ENCODE peak calls at places on chromosomes 2 and 18, in nine cellular contexts. B, Y, E, M, D, I, W, A and G are unnamed samples.
A peak's percentile ranks its signal among the peaks of the same experiment; 100 is the strongest.

GRCh38 chr2:169391236-169391635 is 28.9 kb upstream of the LRP2 start:
- DNase-seq in B (no peak), Y (no peak), E (no peak), M (no peak), D (no peak), I (no peak), W (peak; percentile 67), A (no peak), G (no peak)

GRCh38 chr18:32542221-32542798 is 71.6 kb upstream of the GAREM1 start:
- DNase-seq in B (no peak), Y (no peak), E (no peak), M (no peak), D (no peak), I (no peak), W (peak; percentile 51), A (no peak), G (no peak)

GRCh38 chr2:68971591-68972231 is 2.7 kb upstream of the GKN1 start:
- DNase-seq in B (no peak), Y (no peak), E (no peak), M (peak; percentile 96), D (no peak), I (no peak), W (peak; percentile 58), A (no peak), G (no peak)

GRCh38 chr2:110149330-110150220 is 34.0 kb upstream of the MALL start:
- DNase-seq in B (no peak), Y (no peak), E (no peak), M (peak; percentile 97), D (no peak), I (no peak), W (no peak), A (no peak), G (no peak)

GRCh38 chr18:5895300-5895885 is at the start of gene TMEM200C:
- DNase-seq in B (peak; percentile 34), Y (peak; percentile 51), E (no peak), M (peak; percentile 17), D (peak; percentile 34), I (no peak), W (peak; percentile 66), A (peak; percentile 50), G (peak; percentile 18)

GRCh38 chr2:86671304-86671981 is 47.8 kb upstream of the RNF103 start:
- DNase-seq in B (no peak), Y (no peak), E (no peak), M (peak; percentile 3), D (peak; percentile 29), I (no peak), W (peak; percentile 32), A (no peak), G (no peak)

GRCh38 chr2:17303054-17303453 is 215.2 kb downstream of the RAD51AP2 start:
- DNase-seq in B (no peak), Y (no peak), E (peak; percentile 5), M (peak; percentile 87), D (no peak), I (no peak), W (no peak), A (no peak), G (no peak)

GRCh38 chr2:15009681-15010080 is 377.2 kb downstream of the LRATD1 start:
- DNase-seq in B (no peak), Y (no peak), E (no peak), M (no peak), D (no peak), I (no peak), W (no peak), A (no peak), G (no peak)

GRCh38 chr2:241530571-241530970 is 22.2 kb upstream of the STK25 start:
- DNase-seq in B (no peak), Y (no peak), E (no peak), M (no peak), D (no peak), I (no peak), W (no peak), A (no peak), G (no peak)

GRCh38 chr18:58451972-58452334 is 176.9 kb downstream of the ALPK2 start:
- DNase-seq in B (no peak), Y (no peak), E (no peak), M (no peak), D (no peak), I (no peak), W (no peak), A (no peak), G (no peak)

GRCh38 chr2:104902317-104902716 is 48.4 kb downstream of the POU3F3 start:
- DNase-seq in B (no peak), Y (no peak), E (no peak), M (no peak), D (no peak), I (no peak), W (no peak), A (no peak), G (no peak)

GRCh38 chr2:170817247-170817998 is 736 bp downstream of the GAD1 start:
- DNase-seq in B (no peak), Y (no peak), E (no peak), M (peak; percentile 29), D (no peak), I (peak; percentile 27), W (peak; percentile 69), A (no peak), G (no peak)

GRCh38 chr2:204012081-204012653 is 75.6 kb downstream of the ICOS start:
- DNase-seq in B (no peak), Y (no peak), E (no peak), M (no peak), D (no peak), I (no peak), W (no peak), A (no peak), G (no peak)

GRCh38 chr2:202237787-202238233 is 587 bp downstream of the SUMO1 start:
- DNase-seq in B (peak; percentile 38), Y (peak; percentile 47), E (no peak), M (peak; percentile 50), D (peak; percentile 34), I (peak; percentile 1), W (peak; percentile 75), A (peak; percentile 23), G (peak; percentile 18)

GRCh38 chr2:84495539-84496146 is 20.7 kb upstream of the DNAH6 start:
- DNase-seq in B (no peak), Y (no peak), E (peak; percentile 55), M (peak; percentile 47), D (no peak), I (peak; percentile 64), W (peak; percentile 69), A (no peak), G (no peak)

GRCh38 chr2:102258386-102259074 is 52.8 kb upstream of the IL1RL1 start:
- DNase-seq in B (no peak), Y (no peak), E (peak; percentile 74), M (peak; percentile 97), D (no peak), I (no peak), W (peak; percentile 47), A (no peak), G (no peak)

GRCh38 chr2:220915087-220915486 is 657.0 kb downstream of the EPHA4 start:
- DNase-seq in B (no peak), Y (no peak), E (no peak), M (no peak), D (no peak), I (no peak), W (no peak), A (no peak), G (no peak)

GRCh38 chr18:36296591-36297418 is 708 bp upstream of the FHOD3 start:
- DNase-seq in B (peak; percentile 60), Y (peak; percentile 51), E (no peak), M (peak; percentile 77), D (peak; percentile 73), I (no peak), W (peak; percentile 81), A (peak; percentile 74), G (peak; percentile 60)
- H3K27me3 ChIP-seq in B (peaks cover 83% of the 10 kb centered on the region), Y (peaks cover 51% of the 10 kb centered on the region), E (no peaks in the 10 kb centered on the region), M (no peaks in the 10 kb centered on the region), D (peaks cover 59% of the 10 kb centered on the region), I (peaks cover 33% of the 10 kb centered on the region), W (peaks cover 37% of the 10 kb centered on the region), A (no peaks in the 10 kb centered on the region), G (peaks cover 44% of the 10 kb centered on the region)

DNA sequence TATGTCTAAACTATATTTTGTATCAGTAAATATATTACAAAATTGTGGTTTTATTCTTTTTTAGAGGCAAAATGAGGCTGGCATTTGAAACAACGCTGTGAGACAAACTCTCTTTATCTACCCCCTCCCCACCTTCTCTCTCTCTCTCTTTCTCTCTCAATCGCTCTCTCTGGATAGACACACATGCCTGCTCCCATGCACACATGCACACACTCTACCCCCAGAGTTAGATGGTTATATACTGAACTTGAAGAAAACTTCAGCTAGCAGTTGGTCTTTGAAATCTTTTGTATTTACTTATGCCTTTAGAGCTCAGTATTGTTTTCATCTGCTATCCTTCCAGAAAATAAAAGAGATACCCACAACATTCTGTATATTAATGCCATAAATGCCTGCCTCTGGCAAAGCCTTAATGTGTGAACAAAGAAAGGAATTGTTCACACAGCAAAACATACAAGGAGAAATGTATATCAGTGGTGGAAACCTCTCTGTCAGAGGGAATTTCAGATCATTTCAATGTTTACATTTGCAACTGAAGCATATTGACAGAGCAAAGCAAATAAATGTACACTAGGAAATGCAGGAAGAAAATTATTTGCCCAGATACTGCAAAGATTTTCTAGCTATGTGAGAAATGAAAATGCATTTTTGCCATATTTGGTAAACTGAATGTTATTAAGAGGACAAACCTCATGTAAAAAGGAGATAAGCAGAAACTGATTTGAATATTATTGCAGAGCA is 217.0 kb upstream of the UBE2E3 start:
- DNase-seq in B (no peak), Y (no peak), E (no peak), M (no peak), D (no peak), I (no peak), W (no peak), A (no peak), G (no peak)
- H3K27me3 ChIP-seq in B (no peaks in the 10 kb centered on the region), Y (no peaks in the 10 kb centered on the region), E (no peaks in the 10 kb centered on the region), M (no peaks in the 10 kb centered on the region), D (no peaks in the 10 kb centered on the region), I (no peaks in the 10 kb centered on the region), W (no peaks in the 10 kb centered on the region), A (no peaks in the 10 kb centered on the region), G (no peaks in the 10 kb centered on the region)

GRCh38 chr2:133878326-133878725 is 310.1 kb upstream of the NCKAP5 start:
- DNase-seq in B (no peak), Y (no peak), E (no peak), M (no peak), D (no peak), I (no peak), W (no peak), A (no peak), G (no peak)
- H3K27me3 ChIP-seq in B (no peaks in the 10 kb centered on the region), Y (no peaks in the 10 kb centered on the region), E (no peaks in the 10 kb centered on the region), M (peaks cover 3% of the 10 kb centered on the region), D (no peaks in the 10 kb centered on the region), I (no peaks in the 10 kb centered on the region), W (no peaks in the 10 kb centered on the region), A (no peaks in the 10 kb centered on the region), G (no peaks in the 10 kb centered on the region)

DNA sequence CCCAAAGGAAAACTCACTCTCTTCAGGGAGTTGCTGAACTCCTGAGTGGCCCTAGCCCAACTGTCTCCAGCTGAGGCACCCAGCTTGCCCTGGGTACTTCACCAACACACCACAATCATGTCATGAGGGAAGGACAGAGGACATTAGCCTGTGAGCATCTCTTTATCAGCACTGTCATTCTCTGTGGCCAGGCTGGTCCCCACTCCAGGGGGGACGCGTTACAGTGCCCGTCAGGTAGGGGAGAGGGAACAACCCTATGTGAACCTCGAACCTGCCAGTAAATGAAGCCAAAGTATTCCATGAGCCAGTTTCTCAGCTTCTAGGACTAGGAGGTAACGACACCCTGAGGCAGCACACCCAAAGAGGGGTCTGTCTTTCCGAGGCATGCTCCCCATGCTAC is 94.9 kb upstream of the MGAT4A start:
- DNase-seq in B (no peak), Y (no peak), E (no peak), M (no peak), D (no peak), I (no peak), W (no peak), A (no peak), G (no peak)
- H3K27me3 ChIP-seq in B (peaks cover 22% of the 10 kb centered on the region), Y (peaks cover 4% of the 10 kb centered on the region), E (peaks cover 2% of the 10 kb centered on the region), M (peaks cover 20% of the 10 kb centered on the region), D (peaks cover 3% of the 10 kb centered on the region), I (no peaks in the 10 kb centered on the region), W (peaks cover 1% of the 10 kb centered on the region), A (no peaks in the 10 kb centered on the region), G (peaks cover 19% of the 10 kb centered on the region)